ENCODE peak calls at places on chromosome 15, in ten cellular contexts. X, C, V, H, K, A, Q, P, J and D are unnamed samples.

GRCh38 chr15:90162956-90163355 is 38.2 kb upstream of the SEMA4B start:
- DNase-seq in X (no peak), C (no peak), V (no peak), H (no peak), K (no peak), A (no peak), Q (no peak), P (no peak), J (no peak), D (no peak)

GRCh38 chr15:91553455-91553854 is 300.1 kb upstream of the SLCO3A1 start:
- DNase-seq in X (no peak), C (no peak), V (no peak), H (no peak), K (no peak), A (no peak), Q (no peak), P (no peak), J (peak), D (no peak)

GRCh38 chr15:58951388-58952060 is 18.0 kb upstream of the SLTM start:
- DNase-seq in X (no peak), C (no peak), V (no peak), H (no peak), K (peak), A (no peak), Q (no peak), P (no peak), J (no peak), D (no peak)

GRCh38 chr15:43198992-43199391 is 13.8 kb downstream of the CCNDBP1 start:
- DNase-seq in X (no peak), C (no peak), V (no peak), H (no peak), K (no peak), A (no peak), Q (no peak), P (no peak), J (no peak), D (no peak)

GRCh38 chr15:51547656-51548055 is 74.9 kb downstream of the DMXL2 start:
- DNase-seq in X (no peak), C (no peak), V (no peak), H (no peak), K (no peak), A (no peak), Q (no peak), P (no peak), J (no peak), D (no peak)

GRCh38 chr15:101060576-101061551 is 141.7 kb downstream of the LRRK1 start:
- DNase-seq in X (no peak), C (no peak), V (no peak), H (no peak), K (no peak), A (no peak), Q (no peak), P (no peak), J (peak), D (no peak)

GRCh38 chr15:73965730-73966103 is 26.4 kb downstream of the STOML1 start:
- DNase-seq in X (no peak), C (no peak), V (no peak), H (peak), K (no peak), A (no peak), Q (peak), P (no peak), J (no peak), D (no peak)

GRCh38 chr15:84725001-84725491 is 9.1 kb upstream of the SEC11A start:
- DNase-seq in X (no peak), C (no peak), V (no peak), H (peak), K (no peak), A (no peak), Q (peak), P (no peak), J (no peak), D (no peak)

GRCh38 chr15:65867244-65867643 is 2.0 kb upstream of the RAB11A start:
- DNase-seq in X (no peak), C (no peak), V (no peak), H (no peak), K (no peak), A (no peak), Q (no peak), P (no peak), J (no peak), D (no peak)

GRCh38 chr15:63135281-63135680 is 13.6 kb downstream of the LACTB start:
- DNase-seq in X (no peak), C (no peak), V (no peak), H (no peak), K (no peak), A (no peak), Q (no peak), P (no peak), J (no peak), D (no peak)

GRCh38 chr15:59444980-59445500 is 7.1 kb downstream of the FAM81A start:
- DNase-seq in X (no peak), C (no peak), V (no peak), H (no peak), K (no peak), A (no peak), Q (no peak), P (no peak), J (no peak), D (no peak)

GRCh38 chr15:51450001-51450400 is 108.5 kb downstream of the GLDN start:
- DNase-seq in X (no peak), C (no peak), V (no peak), H (no peak), K (no peak), A (no peak), Q (no peak), P (no peak), J (no peak), D (no peak)

GRCh38 chr15:74955796-74956647 is 550 bp downstream of the RPP25 start:
- DNase-seq in X (peak), C (peak), V (peak), H (peak), K (peak), A (peak), Q (peak), P (peak), J (peak), D (peak)

GRCh38 chr15:100588638-100589242 is 13.2 kb downstream of the LINS1 start:
- DNase-seq in X (no peak), C (no peak), V (no peak), H (no peak), K (no peak), A (no peak), Q (peak), P (no peak), J (no peak), D (no peak)

GRCh38 chr15:42858999-42859789 is 61.4 kb downstream of the TTBK2 start:
- DNase-seq in X (no peak), C (no peak), V (no peak), H (no peak), K (no peak), A (no peak), Q (no peak), P (no peak), J (no peak), D (no peak)

GRCh38 chr15:90580541-90580940 is 50.8 kb downstream of the CRTC3 start:
- DNase-seq in X (no peak), C (no peak), V (no peak), H (no peak), K (no peak), A (no peak), Q (no peak), P (no peak), J (no peak), D (no peak)

GRCh38 chr15:67906382-67906781 is 66.5 kb upstream of the RNU6-1 start:
- DNase-seq in X (no peak), C (no peak), V (no peak), H (no peak), K (no peak), A (no peak), Q (no peak), P (no peak), J (no peak), D (no peak)

GRCh38 chr15:85532689-85533088 is 152.3 kb downstream of the AKAP13 start:
- DNase-seq in X (no peak), C (no peak), V (peak), H (no peak), K (no peak), A (no peak), Q (no peak), P (no peak), J (peak), D (no peak)

GRCh38 chr15:51094606-51095569 is at the start of gene TNFAIP8L3:
- DNase-seq in X (no peak), C (no peak), V (peak), H (no peak), K (no peak), A (peak), Q (no peak), P (no peak), J (peak), D (no peak)

GRCh38 chr15:56987286-56987685 is 68.8 kb downstream of the TCF12 start:
- DNase-seq in X (no peak), C (no peak), V (no peak), H (no peak), K (no peak), A (no peak), Q (no peak), P (no peak), J (no peak), D (no peak)

GRCh38 chr15:62241135-62241770 is 76.2 kb upstream of the C2CD4B start:
- DNase-seq in X (no peak), C (no peak), V (no peak), H (no peak), K (no peak), A (peak), Q (no peak), P (no peak), J (no peak), D (no peak)

GRCh38 chr15:50933353-50933752 is 24.9 kb downstream of the AP4E1 start:
- DNase-seq in X (no peak), C (no peak), V (no peak), H (no peak), K (no peak), A (no peak), Q (peak), P (no peak), J (no peak), D (no peak)

GRCh38 chr15:42494998-42495360 is 455 bp upstream of the SNAP23 start:
- DNase-seq in X (no peak), C (no peak), V (no peak), H (no peak), K (peak), A (peak), Q (peak), P (no peak), J (no peak), D (peak)

GRCh38 chr15:39127925-39128617 is 452.8 kb upstream of the THBS1 start:
- DNase-seq in X (no peak), C (peak), V (no peak), H (no peak), K (no peak), A (peak), Q (no peak), P (no peak), J (no peak), D (no peak)

GRCh38 chr15:64949383-64950141 is 37.9 kb downstream of the ANKDD1A start:
- DNase-seq in X (no peak), C (no peak), V (no peak), H (no peak), K (no peak), A (no peak), Q (no peak), P (no peak), J (no peak), D (no peak)

GRCh38 chr15:38670142-38671002 is 105.8 kb upstream of the RASGRP1 start:
- DNase-seq in X (no peak), C (peak), V (no peak), H (no peak), K (no peak), A (no peak), Q (no peak), P (peak), J (no peak), D (no peak)